ENCODE peak calls at places on chromosomes 16 and 17, in six cellular contexts. V is IMR-90, T is adrenal gland, M is uterus, X is heart left ventricle, Y is ovary. L is an unnamed sample.

GRCh38 chr17:40363480-40363838 is 1.1 kb downstream of the GJD3 start:
- DNase-seq in V (no peak), T (no peak), M (no peak), X (peak; percentile 57), Y (no peak), L (no peak)

GRCh38 chr16:10995555-10995954 is 51.2 kb downstream of the CLEC16A start:
- DNase-seq in V (no peak), T (no peak), M (no peak), X (no peak), Y (no peak), L (no peak)

GRCh38 chr16:56787185-56787584 is 57.3 kb downstream of the NUP93 start:
- DNase-seq in V (no peak), T (no peak), M (no peak), X (no peak), Y (no peak), L (no peak)

GRCh38 chr16:4373909-4374742 is 2.5 kb downstream of the VASN start:
- DNase-seq in V (peak; percentile 98), T (peak; percentile 42), M (peak; percentile 95), X (peak; percentile 63), Y (peak; percentile 94), L (peak; percentile 82)

GRCh38 chr17:38888842-38889241 is 19.0 kb downstream of the LASP1 start:
- DNase-seq in V (no peak), T (no peak), M (no peak), X (no peak), Y (no peak), L (no peak)

GRCh38 chr17:81365148-81365600 is 30.1 kb upstream of the BAHCC1 start:
- DNase-seq in V (peak; percentile 84), T (peak; percentile 82), M (peak; percentile 70), X (no peak), Y (peak; percentile 75), L (no peak)

GRCh38 chr16:1532771-1533170 is 695 bp upstream of the TMEM204 start:
- DNase-seq in V (no peak), T (no peak), M (no peak), X (no peak), Y (no peak), L (no peak)

GRCh38 chr17:40284085-40284713 is 3.5 kb upstream of the CDC6 start:
- DNase-seq in V (peak; percentile 83), T (no peak), M (no peak), X (no peak), Y (no peak), L (no peak)

GRCh38 chr17:30586818-30587595 is 109.8 kb downstream of the GOSR1 start:
- DNase-seq in V (peak; percentile 86), T (peak; percentile 34), M (no peak), X (no peak), Y (no peak), L (peak; percentile 27)

GRCh38 chr17:68057531-68057952 is 22.0 kb downstream of the KPNA2 start:
- DNase-seq in V (peak; percentile 56), T (peak; percentile 44), M (no peak), X (no peak), Y (no peak), L (no peak)

GRCh38 chr17:30379303-30380105 is 777 bp downstream of the CPD start:
- DNase-seq in V (no peak), T (peak; percentile 14), M (no peak), X (peak; percentile 29), Y (peak; percentile 22), L (peak; percentile 12)

GRCh38 chr16:15836965-15837611 is 19.7 kb downstream of the MYH11 start:
- DNase-seq in V (no peak), T (no peak), M (no peak), X (no peak), Y (no peak), L (no peak)

GRCh38 chr17:4950757-4951204 is at the start of gene ENO3:
- DNase-seq in V (no peak), T (no peak), M (no peak), X (peak; percentile 61), Y (peak; percentile 58), L (no peak)

GRCh38 chr16:17173134-17173729 is 297.5 kb downstream of the XYLT1 start:
- DNase-seq in V (peak; percentile 63), T (peak; percentile 74), M (peak; percentile 19), X (peak; percentile 39), Y (no peak), L (no peak)

GRCh38 chr17:72387969-72388368 is 267.1 kb downstream of the SOX9 start:
- DNase-seq in V (peak; percentile 46), T (no peak), M (no peak), X (no peak), Y (no peak), L (no peak)

GRCh38 chr17:70622382-70623260 is 453.3 kb downstream of the KCNJ2 start:
- DNase-seq in V (peak; percentile 18), T (no peak), M (no peak), X (peak; percentile 49), Y (peak; percentile 17), L (peak; percentile 19)

GRCh38 chr17:62617894-62618472 is 9.5 kb upstream of the MRC2 start:
- DNase-seq in V (peak; percentile 41), T (no peak), M (no peak), X (no peak), Y (no peak), L (no peak)

GRCh38 chr16:74035816-74036215 is 260.8 kb upstream of the PSMD7 start:
- DNase-seq in V (peak; percentile 2), T (peak; percentile 2), M (no peak), X (no peak), Y (no peak), L (no peak)

GRCh38 chr16:87608400-87608985 is 6.2 kb downstream of the JPH3 start:
- DNase-seq in V (peak; percentile 52), T (peak; percentile 69), M (no peak), X (peak; percentile 65), Y (peak; percentile 46), L (peak; percentile 89)

DNA sequence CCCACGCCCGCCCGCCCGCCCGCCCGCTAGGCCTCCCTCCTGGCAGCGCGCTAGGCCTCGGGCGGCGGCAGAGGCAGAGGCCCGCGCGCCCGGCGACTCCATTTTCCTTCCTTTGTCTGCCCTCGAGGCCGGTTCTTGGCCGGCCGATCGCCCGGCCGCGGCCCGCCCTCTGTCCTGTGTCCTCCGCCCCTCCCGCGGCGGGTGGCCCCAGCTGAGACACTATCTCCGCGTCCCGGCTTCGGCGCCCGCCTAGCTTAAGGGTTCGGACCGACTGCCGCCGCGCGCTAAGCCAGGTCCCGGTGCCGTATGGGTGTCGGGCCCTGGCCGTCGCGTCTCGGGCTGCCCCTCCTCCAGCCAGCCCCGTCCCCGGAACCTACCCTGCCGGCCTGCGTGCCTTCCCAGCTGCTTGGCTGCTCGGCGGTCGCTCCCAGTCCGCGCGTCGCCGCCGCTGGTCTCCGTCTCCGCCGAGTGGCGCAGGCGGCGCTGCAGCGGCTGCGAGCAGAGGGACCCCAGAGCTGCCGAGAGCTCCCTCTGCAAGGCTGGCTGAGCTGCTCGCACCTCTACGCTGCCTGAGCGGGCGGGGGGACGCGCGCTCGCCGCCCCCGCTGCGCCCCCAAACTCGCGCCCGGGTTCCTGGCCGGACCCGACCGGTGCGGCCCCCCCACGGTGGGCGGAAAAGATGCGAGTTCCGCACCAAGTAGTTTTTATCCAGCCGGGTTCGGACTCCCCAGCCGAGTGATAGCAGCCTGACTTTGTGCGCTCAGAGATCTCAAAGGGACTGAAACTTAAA is 787 bp downstream of the CTCF start:
- DNase-seq in V (peak; percentile 33), T (peak; percentile 66), M (peak; percentile 57), X (peak; percentile 63), Y (peak; percentile 57), L (no peak)
- TF ChIP-seq POLR2A in V (peak; percentile 19), T (no peak), M (peak; percentile 35), X (no peak), Y (peak; percentile 16), L (no peak)

DNA sequence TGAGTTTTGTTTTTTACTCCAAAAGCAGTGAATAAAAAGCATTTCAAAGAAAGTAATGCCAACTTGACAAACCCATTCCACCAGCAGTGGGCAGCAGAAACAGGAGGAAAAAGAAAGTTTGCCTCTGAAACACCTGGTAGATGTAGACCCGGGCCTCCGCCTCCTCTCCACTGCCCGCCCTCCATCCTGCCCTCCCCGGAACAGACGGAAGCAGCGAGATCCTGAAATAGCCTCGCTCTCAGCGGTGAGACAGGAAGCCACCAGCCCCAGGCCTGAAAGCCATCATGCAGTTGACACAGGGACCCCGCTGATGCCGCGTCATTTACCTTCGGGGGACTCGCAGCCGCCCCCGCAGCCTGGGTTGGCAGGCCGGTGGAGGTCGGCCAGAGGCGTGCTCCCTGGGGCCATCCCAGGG is 67.8 kb downstream of the C16orf78 start:
- DNase-seq in V (no peak), T (peak; percentile 22), M (peak; percentile 23), X (peak; percentile 75), Y (peak; percentile 35), L (no peak)
- TF ChIP-seq POLR2A in V (no peak), T (no peak), M (no peak), X (no peak), Y (no peak), L (no peak)

GRCh38 chr17:82748756-82749155 is 3.1 kb upstream of the TBCD start:
- DNase-seq in V (no peak), T (no peak), M (no peak), X (no peak), Y (no peak), L (no peak)
- TF ChIP-seq POLR2A in V (no peak), T (no peak), M (no peak), X (no peak), Y (no peak), L (no peak)

DNA sequence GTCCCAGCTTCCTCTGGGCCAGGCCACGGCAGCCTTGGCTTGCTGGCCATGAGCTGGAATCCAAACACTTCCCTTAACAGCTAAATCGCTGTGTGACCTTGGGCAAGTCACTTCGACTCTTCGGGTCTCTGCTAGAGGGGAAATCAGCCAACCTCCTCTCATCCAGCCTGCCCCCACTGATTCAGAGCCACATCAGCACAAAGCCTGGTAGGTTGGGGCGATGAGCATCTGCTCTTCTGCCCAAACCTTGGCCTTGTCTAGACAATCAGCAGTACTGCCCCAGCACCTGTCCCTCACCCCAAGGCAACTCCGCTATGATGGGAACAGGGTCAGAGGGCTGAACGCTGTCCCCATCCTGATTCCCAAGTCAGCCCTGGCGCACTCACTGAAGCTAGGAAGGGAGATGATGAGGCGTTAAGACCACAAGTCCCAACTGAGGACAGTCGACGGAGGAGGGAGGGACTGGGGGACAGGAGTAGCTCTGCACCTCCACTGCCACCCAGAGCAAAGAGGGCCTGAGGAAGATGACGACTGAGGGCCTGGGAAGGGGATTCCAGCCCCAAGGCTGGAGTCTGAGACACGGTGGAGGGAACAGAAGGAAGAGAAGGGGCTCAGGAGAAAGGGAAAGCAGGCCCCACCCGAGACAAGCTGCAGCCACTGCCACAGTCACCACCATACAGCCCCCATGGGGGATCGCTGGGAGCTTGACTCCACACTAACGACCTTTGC is 1.3 kb downstream of the CLUH start:
- DNase-seq in V (no peak), T (peak; percentile 65), M (no peak), X (no peak), Y (no peak), L (no peak)
- TF ChIP-seq POLR2A in V (no peak), T (no peak), M (no peak), X (no peak), Y (no peak), L (no peak)

GRCh38 chr17:50845260-50846147 is 10.1 kb downstream of the WFIKKN2 start:
- DNase-seq in V (peak; percentile 60), T (no peak), M (no peak), X (peak; percentile 50), Y (no peak), L (peak; percentile 65)
- TF ChIP-seq POLR2A in V (no peak), T (no peak), M (no peak), X (no peak), Y (no peak), L (no peak)